ENCODE peak calls at places on chromosomes 16 and 17, in six cellular contexts. A is progenitor cell of endocrine pancreas, R is GM13977, Q is nephron progenitor cell, M is fibroblast of the aortic adventitia, N is brain microvascular endothelial cell. Z is an unnamed sample.
A peak's percentile ranks its signal among the peaks of the same experiment; 100 is the strongest.

GRCh38 chr17:3015890-3016289 is 47.5 kb downstream of the OR1D5 start:
- DNase-seq in R (no peak), N (peak; percentile 9), A (no peak), M (peak; percentile 45), Q (no peak), Z (no peak)

GRCh38 chr16:23367988-23368387 is 65.9 kb downstream of the SCNN1B start:
- DNase-seq in R (no peak), A (no peak), M (no peak), N (no peak), Q (no peak), Z (no peak)

GRCh38 chr17:13749566-13750235 is 148.0 kb upstream of the HS3ST3A1 start:
- DNase-seq in Q (no peak), R (no peak), A (no peak), N (no peak), M (no peak), Z (no peak)

GRCh38 chr17:66152756-66153155 is 39.2 kb downstream of the CEP112 start:
- DNase-seq in A (no peak), M (peak; percentile 16), N (peak; percentile 45), Q (no peak), R (no peak), Z (no peak)

GRCh38 chr17:17044846-17045561 is 2.7 kb downstream of the MPRIP start:
- DNase-seq in A (no peak), Q (peak; percentile 39), M (peak; percentile 73), R (no peak), N (peak; percentile 59), Z (peak; percentile 36)

GRCh38 chr16:57444711-57445110 is 2.5 kb downstream of the CIAPIN1 start:
- DNase-seq in A (no peak), N (peak; percentile 9), R (no peak), Q (no peak), M (peak; percentile 59), Z (no peak)

GRCh38 chr17:72766761-72767356 is 325.6 kb downstream of the SLC39A11 start:
- DNase-seq in R (no peak), N (peak; percentile 6), A (no peak), M (no peak), Q (no peak), Z (no peak)

GRCh38 chr16:77834600-77834963 is 46.2 kb downstream of the VAT1L start:
- DNase-seq in A (no peak), Q (no peak), M (peak; percentile 96), R (no peak), N (peak; percentile 74), Z (no peak)

GRCh38 chr17:5832886-5833285 is 237.3 kb upstream of the WSCD1 start:
- DNase-seq in R (no peak), A (no peak), Q (no peak), N (peak; percentile 47), M (peak; percentile 35), Z (no peak)

GRCh38 chr16:10965440-10966039 is 21.2 kb downstream of the CLEC16A start:
- DNase-seq in A (no peak), M (no peak), R (peak; percentile 64), N (no peak), Q (no peak), Z (no peak)

DNA sequence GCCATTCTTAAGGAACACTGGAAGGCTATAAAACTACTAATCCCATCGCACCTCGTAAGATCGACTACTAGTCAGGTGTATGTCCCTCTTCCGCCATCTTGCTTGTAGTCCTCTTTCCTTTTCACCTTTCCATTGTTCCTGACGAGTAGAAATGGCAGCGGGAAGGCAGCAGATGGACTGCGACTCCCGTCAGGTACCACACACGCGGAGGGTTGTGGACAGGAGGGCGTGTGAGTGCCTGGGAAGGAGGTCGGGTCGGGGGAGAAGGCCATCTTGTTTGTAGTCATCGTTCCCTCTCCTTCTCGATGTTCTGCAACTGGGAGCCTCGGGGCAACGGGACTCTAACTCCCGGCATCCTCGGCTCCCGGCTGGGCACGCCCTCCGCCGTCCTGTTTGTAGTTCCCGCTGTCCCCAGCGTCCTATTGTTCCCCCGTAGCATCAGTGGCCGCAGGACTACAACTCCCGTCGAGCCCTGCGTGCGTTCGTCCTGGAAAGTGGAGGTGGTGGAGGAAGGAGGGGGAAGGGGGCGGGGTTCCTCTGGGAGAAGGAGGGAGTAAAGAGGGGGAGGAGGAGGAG is 324 bp upstream of the FBXL19 start:
- DNase-seq in M (peak; percentile 100), N (peak; percentile 99), R (peak; percentile 97), Q (peak; percentile 98), A (peak; percentile 96), Z (peak; percentile 98)
- TF ChIP-seq CTCF in M (no peak), N (no peak), R (no peak), Q (no peak), A (no peak), Z (no peak)

GRCh38 chr16:53517851-53518250 is 14.8 kb upstream of the AKTIP start:
- DNase-seq in A (no peak), R (no peak), M (no peak), Q (no peak), N (no peak), Z (no peak)

GRCh38 chr16:53518550-53519416 is 15.8 kb upstream of the AKTIP start:
- DNase-seq in R (peak; percentile 76), N (peak; percentile 74), M (peak; percentile 72), A (no peak), Q (no peak), Z (peak; percentile 88)

GRCh38 chr16:53519417-53520091 is 16.5 kb upstream of the AKTIP start:
- DNase-seq in R (no peak), M (no peak), A (no peak), Q (no peak), N (no peak), Z (no peak)

GRCh38 chr16:53523971-53524548 is 21.1 kb upstream of the AKTIP start:
- DNase-seq in A (no peak), N (no peak), M (no peak), R (no peak), Q (no peak), Z (no peak)

DNA sequence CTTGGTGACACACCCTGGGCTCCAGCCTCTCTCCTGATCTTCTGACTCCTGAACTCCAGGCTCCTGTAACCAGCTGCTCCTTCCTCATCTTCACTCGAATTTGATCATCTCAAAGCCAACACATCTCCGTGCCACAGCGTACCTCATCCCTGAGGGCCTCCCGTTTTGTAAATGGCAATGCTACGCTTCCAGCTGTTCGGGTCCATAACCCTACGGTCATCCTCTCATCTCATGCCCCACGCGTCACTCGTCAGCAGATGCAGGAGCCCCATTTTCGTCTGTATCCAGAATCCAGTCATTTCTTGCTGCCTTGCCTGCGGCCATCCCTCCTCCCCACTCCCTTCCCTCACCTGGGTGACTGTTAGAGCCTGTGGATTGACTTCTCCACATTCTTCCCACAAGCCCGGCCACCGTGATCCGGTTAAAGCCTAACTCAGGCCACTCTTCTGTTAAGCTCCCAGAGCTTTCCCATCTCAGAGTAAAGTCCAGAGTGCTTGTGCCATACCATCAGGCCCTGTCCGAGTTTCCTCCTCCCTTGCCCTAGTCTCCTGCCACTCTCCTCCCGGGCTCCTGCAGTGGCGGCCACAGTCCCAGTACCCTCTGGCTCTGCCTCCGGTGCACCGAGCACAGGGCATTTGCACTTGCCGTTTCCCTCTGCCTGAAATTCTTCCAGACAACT is 20.3 kb upstream of the AKTIP start:
- DNase-seq in M (no peak), R (no peak), N (no peak), A (no peak), Q (no peak), Z (no peak)
- TF ChIP-seq CTCF in M (no peak), R (no peak), N (no peak), A (no peak), Q (no peak), Z (no peak)

DNA sequence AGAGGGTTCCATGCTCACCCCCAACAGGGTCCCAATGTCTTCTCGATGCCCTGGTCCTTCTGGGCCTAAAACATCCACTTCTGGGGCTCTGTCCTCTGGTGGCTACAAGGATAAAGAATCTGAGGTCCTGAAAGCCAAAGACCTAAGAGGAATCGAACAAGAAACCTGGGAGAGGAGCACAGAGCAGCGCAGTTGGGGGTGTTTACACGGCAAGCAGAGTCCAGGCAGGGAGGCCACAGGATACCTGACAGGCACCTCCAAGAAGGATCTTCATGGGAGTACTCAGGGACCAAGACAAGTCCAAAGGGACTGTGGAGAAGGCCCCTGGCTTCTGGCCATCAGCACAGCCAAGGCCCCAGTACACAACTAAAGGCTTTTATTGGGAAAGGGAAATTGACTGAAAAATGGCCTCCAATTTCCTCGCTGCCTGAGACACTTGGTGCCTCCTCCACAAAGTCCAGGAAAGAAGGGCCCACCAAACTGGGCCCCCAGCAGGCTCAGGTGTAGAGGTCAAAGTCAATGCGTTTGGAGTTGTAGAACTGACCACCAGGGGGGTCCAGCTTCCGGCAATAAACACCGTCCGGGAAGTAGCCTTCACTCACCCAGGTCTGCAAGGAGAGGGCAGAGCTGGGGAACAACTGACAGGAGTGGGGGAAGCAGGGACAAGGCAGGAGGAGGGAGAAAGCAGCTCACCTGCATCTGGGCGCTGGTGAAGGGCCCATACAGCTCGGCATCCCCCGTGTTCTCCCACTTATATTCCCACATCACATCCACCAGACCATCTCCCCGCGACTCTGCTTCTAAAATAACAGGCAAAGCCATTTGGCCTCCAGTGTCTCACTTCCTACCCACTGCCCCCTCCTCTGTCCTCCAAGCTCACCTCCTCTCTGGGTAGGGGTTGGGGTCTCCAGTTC is 2.4 kb downstream of the CD2BP2 start:
- DNase-seq in Q (no peak), M (no peak), N (no peak), R (no peak), A (no peak), Z (no peak)
- TF ChIP-seq CTCF in Q (peak; percentile 24), M (peak; percentile 23), N (peak; percentile 44), R (no peak), A (peak; percentile 45), Z (peak; percentile 29)

GRCh38 chr17:1716076-1716911 is 6.1 kb upstream of the TLCD2 start:
- DNase-seq in Q (peak; percentile 100), N (peak; percentile 100), M (peak; percentile 100), A (peak; percentile 100), R (peak; percentile 100), Z (peak; percentile 100)
- TF ChIP-seq CTCF in Q (no peak), N (peak; percentile 27), M (peak; percentile 36), A (no peak), R (peak; percentile 14), Z (no peak)

GRCh38 chr17:56602292-56603130 is 9.0 kb downstream of the NOG start:
- DNase-seq in A (no peak), Q (no peak), M (no peak), N (no peak), R (no peak), Z (no peak)
- TF ChIP-seq CTCF in A (no peak), Q (no peak), M (no peak), N (no peak), R (no peak), Z (no peak)

DNA sequence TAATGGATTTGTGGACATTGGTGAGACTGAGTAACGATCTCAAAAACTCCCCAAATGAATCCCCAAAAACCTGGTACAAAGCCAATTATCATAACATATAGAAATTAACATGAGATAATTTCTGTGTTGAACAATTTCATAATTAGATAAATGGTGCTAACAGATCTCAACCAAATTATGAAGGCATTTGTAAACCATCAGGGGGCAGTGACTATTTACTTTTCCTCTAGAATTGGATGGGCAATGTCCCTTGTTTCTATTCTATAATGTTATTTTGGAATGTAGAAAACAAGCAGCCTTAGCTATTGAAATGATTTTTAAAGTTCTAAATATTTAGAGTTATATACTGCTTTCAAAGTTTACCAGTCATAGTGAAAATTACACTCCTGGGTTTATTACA is 57.8 kb downstream of the MYH10 start:
- DNase-seq in N (no peak), R (no peak), A (no peak), Q (no peak), M (peak; percentile 35), Z (no peak)
- TF ChIP-seq CTCF in N (peak; percentile 19), R (peak; percentile 37), A (no peak), Q (no peak), M (peak; percentile 20), Z (no peak)